ENCODE peak calls at places on chromosomes 3 and 15, in seven cellular contexts. R is PC-3; D is foreskin keratinocyte; N is activated T-helper 17 cell treated with anti-CD3 and anti-CD28 coated beads, Interleukin-2, amount 50 U/mL, for 72 hours; M is sciatic nerve; U is SK-N-SH treated with all-trans-retinoic acid at 6 μM for 48 hours; S is A549. W is an unnamed sample.

GRCh38 chr15:77632760-77633133 is at the start of gene LINGO1:
- ATAC-seq in N (no peak), S (no peak), M (peak), U (peak), R (peak), D (peak), W (no peak)

GRCh38 chr15:92625297-92625980 is 30.1 kb downstream of the FAM174B start:
- ATAC-seq in D (peak), U (no peak), R (peak), N (peak), S (peak), M (no peak), W (peak)

GRCh38 chr3:148077318-148077923 is 620.3 kb upstream of the AGTR1 start:
- ATAC-seq in N (no peak), M (no peak), D (peak), S (peak), R (peak), U (peak), W (no peak)

GRCh38 chr15:55319537-55320325 is 709 bp downstream of the PIGB start:
- ATAC-seq in S (no peak), U (no peak), D (no peak), M (peak), R (no peak), N (peak), W (peak)

GRCh38 chr15:41006479-41006878 is 53.2 kb downstream of the CHAC1 start:
- ATAC-seq in S (no peak), N (no peak), U (no peak), D (no peak), M (no peak), R (no peak), W (no peak)

GRCh38 chr15:39028069-39028468 is 463.5 kb upstream of the RASGRP1 start:
- ATAC-seq in R (peak), M (peak), U (peak), N (no peak), S (peak), D (peak), W (no peak)

GRCh38 chr15:81216411-81216810 is 19.7 kb downstream of the IL16 start:
- ATAC-seq in N (no peak), M (no peak), D (no peak), R (no peak), U (no peak), S (no peak), W (no peak)

GRCh38 chr15:93088200-93088980 is 621 bp downstream of the RGMA start:
- ATAC-seq in U (peak), S (peak), D (peak), N (peak), R (peak), M (peak), W (peak)

GRCh38 chr3:99857278-99857677 is 39.6 kb downstream of the CMSS1 start:
- ATAC-seq in S (no peak), M (no peak), U (no peak), R (no peak), N (no peak), D (no peak), W (no peak)

GRCh38 chr15:53588773-53589172 is 170.7 kb downstream of the WDR72 start:
- ATAC-seq in S (peak), M (no peak), R (no peak), U (no peak), D (no peak), N (no peak), W (no peak)

GRCh38 chr15:71329509-71330260 is 214.4 kb downstream of the THSD4 start:
- ATAC-seq in S (no peak), N (peak), M (peak), R (peak), D (peak), U (no peak), W (peak)

GRCh38 chr3:7683431-7683830 is 818.2 kb upstream of the LMCD1 start:
- ATAC-seq in D (no peak), M (peak), N (no peak), S (no peak), U (no peak), R (no peak), W (no peak)